ENCODE peak calls at places on chromosomes 6 and 20, in nine cellular contexts. S is lower leg skin, V is A549, Q is adrenal gland, R is GM12892, X is tibial nerve, D is GM12891, B is GM12878, I is esophagus squamous epithelium. U is an unnamed sample.

GRCh38 chr6:69487688-69488087 is 309.1 kb downstream of the LMBRD1 start:
- DNase-seq in R (no peak), Q (no peak), D (no peak), B (no peak), V (no peak), I (no peak), X (no peak), S (no peak), U (no peak)

GRCh38 chr20:309841-310644 is 12.7 kb downstream of the ZCCHC3 start:
- DNase-seq in B (no peak), Q (peak; percentile 100), X (peak; percentile 99), S (peak; percentile 96), I (peak; percentile 76), D (peak; percentile 92), V (no peak), R (peak; percentile 95), U (peak; percentile 95)

GRCh38 chr6:69601132-69601531 is 195.7 kb downstream of the LMBRD1 start:
- DNase-seq in S (no peak), V (no peak), X (no peak), D (no peak), I (no peak), R (no peak), Q (peak; percentile 16), B (no peak), U (no peak)

GRCh38 chr6:150319924-150320323 is 48.9 kb upstream of the IYD start:
- DNase-seq in I (no peak), Q (no peak), S (no peak), R (no peak), V (no peak), D (no peak), X (no peak), B (no peak), U (no peak)

GRCh38 chr20:19120011-19120410 is 92.4 kb upstream of the SLC24A3 start:
- DNase-seq in D (no peak), R (no peak), V (no peak), Q (no peak), X (no peak), I (no peak), S (no peak), B (no peak), U (no peak)

GRCh38 chr20:9919271-9920014 is 80.6 kb upstream of the PAK5 start:
- DNase-seq in X (no peak), R (peak; percentile 11), B (peak; percentile 34), Q (no peak), V (no peak), S (no peak), I (no peak), D (peak; percentile 12), U (no peak)

GRCh38 chr6:21808045-21808470 is 214.5 kb downstream of the SOX4 start:
- DNase-seq in D (no peak), V (no peak), I (no peak), X (no peak), R (no peak), S (no peak), B (no peak), Q (peak; percentile 24), U (peak; percentile 39)

GRCh38 chr20:5531318-5532081 is 214.7 kb upstream of the PROKR2 start:
- DNase-seq in B (no peak), I (no peak), S (peak; percentile 33), R (no peak), Q (peak; percentile 64), D (no peak), V (no peak), X (no peak), U (no peak)

GRCh38 chr6:164010446-164011071 is 596.0 kb downstream of the QKI start:
- DNase-seq in S (no peak), V (no peak), I (no peak), R (no peak), B (no peak), X (no peak), D (no peak), Q (no peak), U (no peak)

GRCh38 chr6:29568021-29568420 is 8.5 kb upstream of the UBD start:
- DNase-seq in Q (no peak), D (no peak), R (no peak), V (no peak), I (no peak), X (no peak), S (no peak), B (no peak), U (no peak)

GRCh38 chr6:29926795-29927427 is 15.4 kb upstream of the HLA-A start:
- DNase-seq in D (peak; percentile 41), X (peak; percentile 38), R (peak; percentile 77), V (peak; percentile 9), I (peak; percentile 42), S (no peak), Q (peak; percentile 84), B (no peak), U (no peak)

GRCh38 chr20:34185766-34186620 is 55.2 kb upstream of the ASIP start:
- DNase-seq in B (no peak), V (no peak), I (no peak), Q (no peak), R (no peak), D (no peak), S (peak; percentile 52), X (peak; percentile 21), U (no peak)

GRCh38 chr20:45095753-45096371 is 5.1 kb downstream of the KCNS1 start:
- DNase-seq in D (no peak), X (peak; percentile 21), V (peak; percentile 55), S (peak; percentile 47), I (no peak), B (peak; percentile 27), R (peak; percentile 50), Q (peak; percentile 70), U (peak; percentile 73)

GRCh38 chr6:106134906-106135634 is 48.9 kb downstream of the PRDM1 start:
- DNase-seq in R (no peak), X (no peak), V (peak; percentile 27), S (no peak), B (no peak), D (no peak), Q (peak; percentile 85), I (no peak), U (no peak)

GRCh38 chr20:41537865-41538264 is 80.3 kb downstream of the CHD6 start:
- DNase-seq in B (no peak), I (no peak), X (no peak), Q (no peak), S (no peak), D (no peak), V (no peak), R (no peak), U (no peak)

GRCh38 chr20:41534842-41535241 is 83.3 kb downstream of the CHD6 start:
- DNase-seq in S (no peak), I (no peak), R (no peak), B (no peak), D (no peak), V (no peak), X (no peak), Q (no peak), U (no peak)

GRCh38 chr20:41540459-41540858 is 77.7 kb downstream of the CHD6 start:
- DNase-seq in I (no peak), S (no peak), X (no peak), B (no peak), V (no peak), D (no peak), R (no peak), Q (no peak), U (no peak)

GRCh38 chr20:41540916-41541315 is 77.3 kb downstream of the CHD6 start:
- DNase-seq in D (no peak), R (no peak), Q (no peak), S (no peak), V (no peak), B (no peak), I (no peak), X (no peak), U (no peak)

DNA sequence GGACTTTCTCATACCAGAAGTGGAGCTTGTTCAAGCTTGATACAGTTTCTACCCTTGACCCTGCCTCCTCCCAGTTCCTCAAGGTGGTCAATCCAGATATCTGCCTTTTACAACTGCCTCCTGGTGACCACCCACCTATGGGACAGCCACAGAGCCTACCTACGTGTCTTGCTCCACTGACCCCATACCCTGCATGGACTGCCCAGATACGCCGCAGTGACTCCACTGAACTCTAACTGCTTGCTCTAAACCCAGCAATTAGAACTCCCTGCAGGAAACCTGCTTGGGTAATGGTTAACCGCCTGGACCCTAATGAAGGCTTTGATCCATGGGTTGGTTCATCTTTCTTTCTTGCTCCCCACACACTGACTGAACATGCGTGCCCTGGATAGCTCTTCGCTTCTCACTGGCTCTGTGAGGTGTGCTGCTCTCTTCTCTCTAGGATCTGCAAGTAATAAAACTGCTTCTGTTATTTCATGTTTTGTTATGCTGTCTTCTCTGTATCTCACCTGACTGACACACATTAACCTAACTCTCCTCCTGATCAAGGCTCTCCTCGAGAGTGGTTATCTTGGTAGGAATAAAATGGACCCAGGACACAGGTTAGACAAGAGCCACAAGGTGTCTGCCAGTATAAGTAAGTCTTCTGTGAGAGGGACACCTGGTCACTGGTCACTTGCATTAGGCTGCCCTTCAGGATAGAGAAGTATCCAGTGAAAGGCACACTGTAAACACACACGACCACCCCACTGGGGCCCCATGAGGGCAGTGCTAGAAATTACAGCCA is 79.2 kb downstream of the CHD6 start:
- DNase-seq in S (no peak), B (no peak), D (no peak), X (no peak), V (no peak), I (no peak), Q (no peak), R (no peak), U (no peak)
- TF ChIP-seq POLR2A in S (no peak), B (no peak), D (no peak), X (no peak), V (no peak), I (no peak), Q (no peak), R (no peak), U (no peak)

GRCh38 chr20:50600281-50600895 is 90.2 kb downstream of the PTPN1 start:
- DNase-seq in X (no peak), S (no peak), B (no peak), D (no peak), Q (no peak), I (no peak), R (no peak), V (no peak), U (no peak)
- TF ChIP-seq POLR2A in X (no peak), S (no peak), B (no peak), D (no peak), Q (no peak), I (no peak), R (no peak), V (no peak), U (no peak)

GRCh38 chr6:35496851-35497570 is at the start of gene TEAD3:
- DNase-seq in V (peak; percentile 63), S (peak; percentile 31), Q (peak; percentile 49), X (no peak), B (no peak), R (peak; percentile 91), D (peak; percentile 89), I (no peak), U (peak; percentile 86)
- TF ChIP-seq POLR2A in V (peak; percentile 20), S (no peak), Q (no peak), X (peak; percentile 51), B (no peak), R (no peak), D (no peak), I (peak; percentile 80), U (peak; percentile 5)

DNA sequence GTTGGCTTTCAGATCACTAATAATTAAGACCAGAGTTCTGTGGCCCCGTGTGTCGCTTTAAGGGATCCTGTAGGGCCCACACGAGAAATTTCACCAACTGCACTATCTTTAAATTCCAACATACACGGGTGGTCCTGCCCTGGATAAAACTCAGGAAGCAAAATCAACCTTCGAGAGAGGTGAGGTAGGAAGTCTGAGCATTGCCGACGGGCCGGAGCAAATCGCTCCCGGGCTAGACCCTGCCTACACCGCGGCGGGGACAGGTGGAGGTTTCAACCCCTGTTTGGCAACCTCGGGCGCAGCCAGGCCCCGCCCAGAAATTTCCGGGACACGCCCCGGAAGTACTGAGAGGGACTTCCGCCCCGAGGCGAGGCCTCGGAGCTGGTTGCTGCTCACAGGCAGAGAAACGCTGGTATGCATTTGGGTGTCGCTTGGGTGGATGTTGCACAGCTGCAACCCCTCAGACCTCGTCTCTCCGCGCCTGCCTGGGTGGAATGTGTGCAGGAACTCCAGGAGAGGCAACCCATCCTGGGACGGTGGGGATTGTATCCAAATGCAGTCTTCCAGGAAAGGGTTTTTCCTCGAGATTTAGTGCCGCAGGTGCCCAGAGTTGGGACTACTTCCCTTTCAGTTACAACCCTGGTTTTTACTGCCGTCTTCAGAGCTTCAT is 19.9 kb downstream of the ZKSCAN8 start:
- DNase-seq in S (peak; percentile 34), X (peak; percentile 32), R (peak; percentile 69), V (peak; percentile 25), B (peak; percentile 40), Q (peak; percentile 68), I (no peak), D (peak; percentile 65), U (peak; percentile 41)
- TF ChIP-seq POLR2A in S (no peak), X (no peak), R (peak; percentile 47), V (no peak), B (peak; percentile 84), Q (peak; percentile 44), I (no peak), D (peak; percentile 79), U (peak; percentile 62)